ENCODE peak calls at places on chromosomes 16 and 17, in ten cellular contexts. B is aorta; D is CD4-positive, CD25-positive, alpha-beta regulatory T cell; S is IMR-90; H is mesendoderm; P is Panc1; Y is PC-9; M is effector memory CD4-positive, alpha-beta T cell; K is right lobe of liver; Z is mesenchymal stem cell. W is an unnamed sample.

GRCh38 chr16:17314148-17314547 is 156.6 kb downstream of the XYLT1 start:
- DNase-seq in H (no peak), Y (no peak), K (no peak), P (no peak), Z (no peak), M (no peak), S (no peak), D (no peak), B (no peak), W (no peak)

GRCh38 chr17:8904201-8904600 is 36.7 kb upstream of the PIK3R6 start:
- DNase-seq in P (no peak), D (no peak), K (no peak), Y (no peak), S (no peak), M (no peak), H (no peak), B (no peak), Z (no peak), W (no peak)

GRCh38 chr17:21124096-21124495 is 2.7 kb upstream of the DHRS7B start:
- DNase-seq in D (no peak), P (no peak), S (no peak), Z (no peak), K (no peak), B (no peak), Y (peak), H (no peak), M (no peak), W (no peak)

GRCh38 chr17:46986401-46986800 is 7.3 kb upstream of the RPRML start:
- DNase-seq in H (no peak), D (no peak), K (no peak), S (no peak), Z (no peak), P (no peak), Y (no peak), M (no peak), B (no peak), W (no peak)

GRCh38 chr17:32813021-32813420 is 63.9 kb downstream of the MYO1D start:
- DNase-seq in H (no peak), K (no peak), Z (no peak), Y (no peak), M (no peak), P (no peak), D (no peak), B (no peak), S (no peak), W (no peak)

GRCh38 chr16:53152321-53152720 is 97.5 kb downstream of the CHD9 start:
- DNase-seq in D (no peak), Z (no peak), S (peak), Y (no peak), M (no peak), B (no peak), K (no peak), P (no peak), H (no peak), W (no peak)

GRCh38 chr17:35493040-35493439 is 44.4 kb downstream of the SLFN12L start:
- DNase-seq in M (no peak), Z (no peak), P (no peak), H (no peak), S (no peak), Y (no peak), D (no peak), K (no peak), B (no peak), W (no peak)

GRCh38 chr17:846901-847777 is 65.0 kb downstream of the MRM3 start:
- DNase-seq in K (no peak), B (no peak), H (no peak), Y (no peak), P (no peak), S (peak), M (no peak), Z (no peak), D (no peak), W (no peak)

GRCh38 chr17:28620010-28620409 is 6.0 kb upstream of the RSKR start:
- DNase-seq in Z (no peak), K (no peak), Y (no peak), D (no peak), M (no peak), H (no peak), P (no peak), B (no peak), S (no peak), W (no peak)

GRCh38 chr17:78129385-78130079 is 977 bp upstream of the TMC6 start:
- DNase-seq in B (no peak), H (no peak), Y (no peak), M (peak), K (peak), Z (no peak), D (peak), P (no peak), S (no peak), W (peak)

GRCh38 chr16:88773812-88774291 is 11.2 kb downstream of the PIEZO1 start:
- DNase-seq in K (no peak), P (no peak), Z (peak), M (no peak), D (no peak), S (peak), Y (peak), H (peak), B (peak), W (no peak)

GRCh38 chr16:88002749-88003148 is 51.5 kb downstream of the BANP start:
- DNase-seq in H (no peak), Y (no peak), B (no peak), M (no peak), K (no peak), P (no peak), S (no peak), Z (no peak), D (no peak), W (peak)

GRCh38 chr17:82344175-82344907 is 10.8 kb upstream of the SECTM1 start:
- DNase-seq in K (no peak), H (no peak), B (no peak), P (no peak), Z (no peak), S (no peak), M (no peak), D (no peak), Y (no peak), W (no peak)

GRCh38 chr16:87060026-87060986 is 256.9 kb downstream of the C16orf95 start:
- DNase-seq in K (no peak), S (peak), H (peak), D (no peak), B (no peak), Z (peak), P (no peak), Y (no peak), M (no peak), W (no peak)

GRCh38 chr17:13984956-13985355 is 84.3 kb upstream of the COX10 start:
- DNase-seq in B (no peak), K (no peak), M (no peak), Y (no peak), D (no peak), Z (no peak), H (no peak), S (no peak), P (no peak), W (no peak)

GRCh38 chr17:4635823-4636375 is 5.6 kb downstream of the ALOX15 start:
- DNase-seq in Y (peak), M (no peak), K (no peak), Z (no peak), P (no peak), H (no peak), D (no peak), S (no peak), B (no peak), W (no peak)

GRCh38 chr17:17494499-17495447 is 1.4 kb downstream of the RASD1 start:
- DNase-seq in Y (no peak), D (no peak), M (no peak), P (no peak), K (peak), H (peak), S (peak), Z (peak), B (peak), W (peak)

GRCh38 chr17:4852504-4853075 is 19.4 kb downstream of the MINK1 start:
- DNase-seq in M (no peak), D (no peak), B (no peak), H (no peak), Y (peak), K (no peak), S (peak), P (no peak), Z (peak), W (no peak)

GRCh38 chr16:73043828-73044493 is 4.0 kb downstream of the ZFHX3 start:
- DNase-seq in H (no peak), Z (no peak), P (no peak), S (peak), D (no peak), B (no peak), M (no peak), K (no peak), Y (no peak), W (no peak)

GRCh38 chr16:1054660-1055556 is 17.6 kb upstream of the SSTR5 start:
- DNase-seq in Z (peak), M (no peak), H (peak), B (peak), D (peak), K (peak), Y (peak), P (no peak), S (peak), W (no peak)

GRCh38 chr16:86424413-86424812 is 85.9 kb upstream of the FOXF1 start:
- DNase-seq in B (no peak), Y (no peak), S (no peak), K (no peak), H (peak), M (no peak), D (no peak), Z (peak), P (no peak), W (no peak)

GRCh38 chr17:35541434-35541833 is 4.0 kb upstream of the SLFN12L start:
- DNase-seq in M (no peak), Z (no peak), P (no peak), K (no peak), D (no peak), H (no peak), B (no peak), S (no peak), Y (no peak), W (no peak)

GRCh38 chr16:7688811-7689210 is 356.2 kb downstream of the RBFOX1 start:
- DNase-seq in D (no peak), S (no peak), P (no peak), Y (no peak), H (peak), M (no peak), Z (no peak), K (no peak), B (no peak), W (no peak)

GRCh38 chr16:4676826-4677225 is 16.5 kb upstream of the NUDT16L1 start:
- DNase-seq in K (no peak), D (no peak), Z (no peak), H (no peak), P (no peak), B (no peak), Y (no peak), M (no peak), S (no peak), W (peak)

DNA sequence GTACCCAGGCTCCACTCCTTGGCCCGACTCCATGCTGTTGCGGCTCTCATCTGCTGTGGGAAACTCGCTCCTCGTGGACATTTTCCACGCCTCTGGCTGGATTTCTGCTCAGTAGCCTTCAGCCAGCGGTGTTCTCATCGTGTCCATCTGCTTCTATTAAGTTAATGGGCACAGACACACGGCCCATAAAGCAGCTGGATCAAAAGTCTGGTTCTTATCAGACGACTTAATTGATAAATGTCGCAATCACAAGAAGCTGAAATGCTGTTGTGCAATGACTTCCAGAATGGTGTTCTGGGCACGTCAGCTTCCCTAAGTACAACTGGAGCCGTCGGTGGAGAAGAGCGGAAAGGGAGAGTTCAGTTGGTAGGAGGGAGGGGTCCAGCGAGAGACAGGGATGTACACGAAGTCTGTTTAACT is 211.7 kb upstream of the CHMP6 start:
- DNase-seq in B (no peak), Z (peak), M (no peak), S (peak), D (no peak), K (no peak), Y (no peak), H (no peak), P (no peak), W (no peak)
- H3K27ac ChIP-seq in B (no peak), Z (no peak), M (no peak), S (peak), D (no peak), K (no peak), Y (no peak), H (no peak), P (no peak), W (peak)

GRCh38 chr16:58110590-58111330 is 18.4 kb downstream of the CFAP20 start:
- DNase-seq in Z (peak), P (no peak), S (peak), K (peak), Y (no peak), B (no peak), M (no peak), D (no peak), H (peak), W (no peak)

GRCh38 chr16:58107228-58107627 is 22.0 kb downstream of the CFAP20 start:
- DNase-seq in S (no peak), B (no peak), M (no peak), H (peak), Y (no peak), Z (no peak), K (no peak), D (no peak), P (no peak), W (no peak)

GRCh38 chr16:58111331-58111627 is 17.9 kb downstream of the CFAP20 start:
- DNase-seq in K (no peak), H (no peak), D (no peak), Z (no peak), B (no peak), M (no peak), P (no peak), S (no peak), Y (no peak), W (no peak)

GRCh38 chr16:58109330-58109729 is 19.9 kb downstream of the CFAP20 start:
- DNase-seq in P (no peak), H (no peak), Y (no peak), B (no peak), Z (no peak), S (no peak), K (no peak), M (no peak), D (no peak), W (no peak)

DNA sequence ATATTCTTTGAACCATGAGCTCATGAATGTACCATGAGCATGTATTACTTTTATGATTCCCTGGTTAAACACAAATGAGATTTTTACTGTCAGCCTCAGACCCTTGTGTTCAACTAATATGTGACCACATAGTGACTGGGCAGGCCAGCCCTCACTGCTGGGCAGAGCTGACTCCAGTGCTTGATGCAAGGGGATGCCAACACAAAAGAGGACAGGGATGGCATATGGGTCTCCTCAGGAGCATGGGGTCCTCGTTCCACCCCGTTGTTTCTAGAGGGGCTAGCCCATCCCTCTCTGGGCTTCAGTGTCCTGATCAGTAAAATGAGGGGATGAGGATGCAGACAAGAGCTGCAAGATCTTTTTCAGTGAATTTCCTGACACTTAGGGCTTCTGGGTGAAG is 19.3 kb downstream of the CFAP20 start:
- DNase-seq in Y (no peak), H (no peak), M (no peak), D (no peak), Z (no peak), S (no peak), B (no peak), K (no peak), P (no peak), W (no peak)
- H3K4me3 ChIP-seq in Y (no peak), H (no peak), M (no peak), D (no peak), Z (no peak), S (no peak), B (no peak), K (no peak), P (no peak), W (no peak)

GRCh38 chr17:50423553-50424159 is 2.4 kb upstream of the ACSF2 start:
- DNase-seq in P (no peak), Z (peak), H (peak), K (no peak), M (no peak), Y (peak), D (no peak), S (peak), B (no peak), W (no peak)
- H3K27ac ChIP-seq in P (no peak), Z (peak), H (no peak), K (no peak), M (no peak), Y (peak), D (no peak), S (peak), B (no peak), W (no peak)

DNA sequence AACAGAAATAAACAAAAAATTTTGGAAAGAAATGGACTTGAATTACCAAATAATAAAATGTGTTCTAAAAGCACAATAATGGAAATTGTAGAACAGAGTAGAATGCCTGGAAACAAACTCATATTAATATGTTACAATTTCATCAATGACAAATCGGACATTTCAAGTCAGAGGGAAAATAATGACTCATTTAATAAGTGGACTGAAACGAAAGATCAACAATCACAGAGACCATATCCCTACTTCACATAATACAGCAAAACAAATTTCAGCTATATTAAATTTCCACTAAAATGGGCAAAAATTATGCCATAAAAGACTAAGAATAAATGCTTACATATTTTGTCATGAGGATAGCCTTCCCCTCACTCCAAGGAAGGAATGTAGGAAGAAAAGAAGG is 25.7 kb downstream of the CDYL2 start:
- DNase-seq in S (no peak), Z (no peak), M (no peak), B (no peak), K (no peak), Y (no peak), D (no peak), P (no peak), H (no peak), W (no peak)
- H3K4me3 ChIP-seq in S (no peak), Z (no peak), M (no peak), B (no peak), K (no peak), Y (no peak), D (no peak), P (no peak), H (no peak), W (no peak)

GRCh38 chr16:29760567-29761279 is 14.9 kb upstream of the C16orf54 start:
- DNase-seq in D (no peak), M (no peak), H (no peak), Z (no peak), B (no peak), Y (no peak), S (no peak), P (no peak), K (no peak), W (no peak)
- H3K27ac ChIP-seq in D (no peak), M (no peak), H (no peak), Z (no peak), B (no peak), Y (no peak), S (no peak), P (no peak), K (peak), W (no peak)

GRCh38 chr16:84728853-84729424 is 29.1 kb downstream of the USP10 start:
- DNase-seq in B (no peak), Z (no peak), S (no peak), D (no peak), H (no peak), K (no peak), P (no peak), M (no peak), Y (no peak), W (no peak)

GRCh38 chr16:84729716-84730320 is 30.0 kb downstream of the USP10 start:
- DNase-seq in Y (no peak), B (no peak), P (no peak), K (no peak), H (no peak), M (no peak), Z (peak), D (no peak), S (peak), W (no peak)

GRCh38 chr16:84732674-84733352 is 33.0 kb downstream of the USP10 start:
- DNase-seq in Y (no peak), H (no peak), S (no peak), K (no peak), P (no peak), B (no peak), M (no peak), D (no peak), Z (no peak), W (no peak)

GRCh38 chr16:84726670-84727467 is 27.1 kb downstream of the USP10 start:
- DNase-seq in M (no peak), Y (no peak), D (no peak), P (no peak), B (no peak), S (no peak), K (no peak), H (no peak), Z (peak), W (no peak)

GRCh38 chr16:84730406-84731106 is 30.8 kb downstream of the USP10 start:
- DNase-seq in P (no peak), D (peak), Y (peak), S (peak), Z (peak), B (no peak), H (peak), M (no peak), K (no peak), W (no peak)
- H3K4me3 ChIP-seq in P (peak), D (peak), Y (peak), S (no peak), Z (no peak), B (no peak), H (no peak), M (no peak), K (peak), W (no peak)

DNA sequence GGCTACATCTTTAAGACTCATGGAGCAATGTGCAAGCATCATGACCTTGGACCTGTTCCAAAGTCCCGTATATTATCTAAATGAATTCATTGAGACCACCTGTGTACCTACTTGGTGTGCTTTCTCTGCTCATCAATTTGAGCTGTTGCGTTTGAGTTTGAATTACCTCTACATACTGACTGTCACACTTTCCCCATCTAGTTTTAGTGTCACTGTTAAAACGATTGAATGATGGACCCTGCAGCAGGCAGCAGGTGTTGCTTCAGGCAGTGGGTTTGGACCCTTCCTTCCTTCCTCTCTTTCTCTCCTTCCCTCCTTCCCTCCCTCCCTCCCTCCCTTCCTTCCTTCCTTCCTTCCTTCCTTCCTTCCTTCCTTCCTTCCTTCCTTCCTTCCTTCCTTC is 33.9 kb upstream of the ZKSCAN2 start:
- DNase-seq in M (no peak), P (no peak), B (no peak), Z (no peak), D (no peak), S (no peak), H (no peak), Y (no peak), K (no peak), W (no peak)
- H3K27ac ChIP-seq in M (no peak), P (no peak), B (no peak), Z (no peak), D (no peak), S (no peak), H (no peak), Y (no peak), K (no peak), W (no peak)

GRCh38 chr16:80993293-80993691 is 13.4 kb downstream of the CMC2 start:
- DNase-seq in Y (peak), Z (peak), B (no peak), M (no peak), K (no peak), P (no peak), H (peak), S (peak), D (no peak), W (no peak)
- H3K4me3 ChIP-seq in Y (peak), Z (no peak), B (no peak), M (no peak), K (no peak), P (no peak), H (no peak), S (peak), D (no peak), W (no peak)

DNA sequence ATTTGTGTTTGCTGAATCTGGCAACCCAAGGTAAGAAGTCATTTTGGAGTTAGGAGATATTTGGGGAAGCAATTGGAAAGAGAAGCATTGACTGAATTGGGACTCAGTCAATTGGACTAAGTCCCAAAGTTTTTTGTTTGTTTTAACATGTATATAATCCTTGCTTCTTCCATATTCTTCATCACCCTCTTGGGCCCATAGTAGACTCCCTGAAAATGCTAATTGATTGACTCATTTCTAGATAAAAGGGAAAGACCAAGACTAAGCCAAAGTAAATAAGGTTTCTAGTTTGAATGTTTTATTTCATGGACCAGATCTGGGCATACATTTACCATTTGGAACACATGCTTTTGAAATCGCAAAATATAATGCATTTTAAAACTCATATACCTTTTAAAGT is 674.2 kb upstream of the SOX9 start:
- DNase-seq in S (peak), M (no peak), Y (no peak), P (no peak), B (no peak), H (no peak), D (no peak), Z (no peak), K (no peak), W (no peak)
- H3K27ac ChIP-seq in S (no peak), M (no peak), Y (no peak), P (no peak), B (no peak), H (no peak), D (no peak), Z (no peak), K (no peak), W (no peak)